ENCODE peak calls at places on chromosomes 3 and 15, in four cellular contexts. X is K562, A is IMR-90, G is keratinocyte. F is an unnamed sample.

GRCh38 chr3:18872466-18872865 is 275.8 kb upstream of the KCNH8 start:
- DNase-seq in X (no peak), A (no peak), G (no peak), F (no peak)

GRCh38 chr3:116140100-116140689 is 305.1 kb downstream of the LSAMP start:
- DNase-seq in X (peak; percentile 14), A (peak; percentile 47), G (no peak), F (peak; percentile 1)

GRCh38 chr3:12308517-12308916 is 19.6 kb downstream of the PPARG start:
- DNase-seq in X (no peak), A (peak; percentile 93), G (peak; percentile 33), F (peak; percentile 49)

GRCh38 chr3:170057550-170057949 is 19.8 kb downstream of the GPR160 start:
- DNase-seq in X (no peak), A (no peak), G (no peak), F (no peak)

GRCh38 chr15:42160110-42160509 is 3.7 kb upstream of the PLA2G4F start:
- DNase-seq in X (no peak), A (no peak), G (no peak), F (no peak)

GRCh38 chr3:59820352-59820934 is 770.6 kb upstream of the CFAP20DC start:
- DNase-seq in X (no peak), A (peak; percentile 61), G (no peak), F (no peak)

GRCh38 chr15:48617619-48618018 is 27.9 kb downstream of the FBN1 start:
- DNase-seq in X (no peak), A (peak; percentile 93), G (no peak), F (peak; percentile 54)

GRCh38 chr3:102354818-102355515 is 79.8 kb upstream of the ZPLD1 start:
- DNase-seq in X (peak; percentile 0), A (peak; percentile 30), G (no peak), F (peak; percentile 51)

GRCh38 chr3:9399746-9400145 is 2.3 kb downstream of the SETD5 start:
- DNase-seq in X (peak; percentile 90), A (peak; percentile 97), G (no peak), F (peak; percentile 81)

GRCh38 chr3:156626104-156626503 is 48.3 kb upstream of the TIPARP start:
- DNase-seq in X (no peak), A (no peak), G (peak; percentile 84), F (no peak)

GRCh38 chr15:98651581-98652220 is 3.4 kb downstream of the IGF1R start:
- DNase-seq in X (no peak), A (peak; percentile 38), G (no peak), F (peak; percentile 53)

GRCh38 chr3:299590-300301 is 103.2 kb downstream of the CHL1 start:
- DNase-seq in X (no peak), A (no peak), G (no peak), F (no peak)

GRCh38 chr3:196778755-196779154 is 39.1 kb downstream of the PAK2 start:
- DNase-seq in X (no peak), A (peak; percentile 74), G (peak; percentile 93), F (peak; percentile 12)

GRCh38 chr15:45395956-45396355 is 17.6 kb upstream of the GATM start:
- DNase-seq in X (no peak), A (no peak), G (no peak), F (no peak)

GRCh38 chr3:127680790-127681189 is 8.0 kb downstream of the ABTB1 start:
- DNase-seq in X (no peak), A (no peak), G (no peak), F (no peak)

GRCh38 chr3:130849111-130849552 is 44.8 kb upstream of the ATP2C1 start:
- DNase-seq in X (peak; percentile 59), A (no peak), G (no peak), F (no peak)

GRCh38 chr3:14377838-14378169 is 24.6 kb upstream of the SLC6A6 start:
- DNase-seq in X (no peak), A (no peak), G (no peak), F (no peak)

GRCh38 chr3:71258526-71258925 is 325.0 kb downstream of the FOXP1 start:
- DNase-seq in X (no peak), A (no peak), G (no peak), F (peak; percentile 77)

GRCh38 chr3:70744536-70744935 is 432.1 kb upstream of the MDFIC2 start:
- DNase-seq in X (no peak), A (no peak), G (no peak), F (peak; percentile 95)

GRCh38 chr3:34183114-34183513 is 384.7 kb downstream of the PDCD6IP start:
- DNase-seq in X (no peak), A (no peak), G (no peak), F (peak; percentile 85)

GRCh38 chr15:95261546-95261945 is 1030.2 kb downstream of the MCTP2 start:
- DNase-seq in X (no peak), A (no peak), G (no peak), F (no peak)

GRCh38 chr3:40333416-40333815 is 23.9 kb downstream of the EIF1B start:
- DNase-seq in X (no peak), A (no peak), G (no peak), F (no peak)

GRCh38 chr3:37375184-37376120 is 201.1 kb upstream of the LRRFIP2 start:
- DNase-seq in X (peak; percentile 14), A (no peak), G (no peak), F (no peak)

GRCh38 chr15:89105147-89105546 is 16.9 kb downstream of the ABHD2 start:
- DNase-seq in X (no peak), A (peak; percentile 99), G (no peak), F (peak; percentile 90)

GRCh38 chr3:42387802-42388651 is 22.4 kb downstream of the LYZL4 start:
- DNase-seq in X (no peak), A (no peak), G (no peak), F (peak; percentile 10)

GRCh38 chr3:132256984-132257383 is 60.2 kb upstream of the ACP3 start:
- DNase-seq in X (peak; percentile 15), A (peak; percentile 56), G (no peak), F (peak; percentile 44)

GRCh38 chr3:17302774-17303173 is 418.0 kb downstream of the PLCL2 start:
- DNase-seq in X (no peak), A (peak; percentile 28), G (no peak), F (peak; percentile 43)

GRCh38 chr3:113952921-113953320 is 5.1 kb downstream of the ZDHHC23 start:
- DNase-seq in X (no peak), A (no peak), G (no peak), F (no peak)

GRCh38 chr3:55750525-55750924 is 263.4 kb upstream of the WNT5A start:
- DNase-seq in X (no peak), A (peak; percentile 87), G (peak; percentile 45), F (no peak)

GRCh38 chr3:71095511-71096305 is 487.8 kb downstream of the FOXP1 start:
- DNase-seq in X (no peak), A (peak; percentile 54), G (no peak), F (no peak)

GRCh38 chr3:117254990-117255389 is 545.4 kb downstream of the TUSC7 start:
- DNase-seq in X (no peak), A (no peak), G (no peak), F (no peak)

GRCh38 chr3:194928831-194929594 is 243.3 kb downstream of the FAM43A start:
- DNase-seq in X (peak; percentile 61), A (no peak), G (no peak), F (no peak)

GRCh38 chr3:194933465-194933864 is 247.8 kb downstream of the FAM43A start:
- DNase-seq in X (no peak), A (no peak), G (no peak), F (no peak)

GRCh38 chr3:194928183-194928736 is 242.6 kb downstream of the FAM43A start:
- DNase-seq in X (no peak), A (peak; percentile 61), G (no peak), F (peak; percentile 18)

GRCh38 chr3:194931366-194931765 is 245.7 kb downstream of the FAM43A start:
- DNase-seq in X (no peak), A (no peak), G (no peak), F (no peak)

GRCh38 chr3:194930439-194931204 is 244.9 kb downstream of the FAM43A start:
- DNase-seq in X (no peak), A (peak; percentile 46), G (no peak), F (peak; percentile 99)
- H3K9me1 ChIP-seq in X (no peaks in the 10 kb centered on the region), A (peaks cover 14% of the 10 kb centered on the region), G (no peaks in the 10 kb centered on the region), F (no peaks in the 10 kb centered on the region)

GRCh38 chr3:159634414-159634813 is 354.2 kb upstream of the IL12A start:
- DNase-seq in X (no peak), A (peak; percentile 64), G (no peak), F (no peak)
- H3K9me1 ChIP-seq in X (no peaks in the 10 kb centered on the region), A (peaks cover 1% of the 10 kb centered on the region), G (no peaks in the 10 kb centered on the region), F (no peaks in the 10 kb centered on the region)

DNA sequence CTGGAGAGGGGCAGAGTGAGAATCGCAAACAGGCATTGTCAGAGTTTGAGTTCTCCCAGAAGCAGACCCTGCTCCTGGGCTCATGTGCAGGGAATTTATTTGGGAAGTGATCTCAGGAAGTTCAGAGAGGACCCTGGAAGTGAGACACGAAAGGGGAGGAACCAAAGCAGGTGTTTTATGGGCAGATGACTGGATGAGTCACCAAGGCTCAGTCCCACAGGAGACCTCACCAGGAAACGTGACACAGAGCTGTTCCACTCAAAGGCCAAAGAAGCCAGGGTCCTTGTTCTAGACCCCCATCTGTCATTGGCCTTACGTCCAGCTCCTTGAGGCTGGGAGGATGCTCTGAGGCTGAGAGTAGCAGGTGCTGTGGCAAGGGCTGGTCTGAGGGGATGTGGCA is 43.4 kb upstream of the SEC22A start:
- DNase-seq in X (no peak), A (no peak), G (no peak), F (peak; percentile 46)
- H3K9me1 ChIP-seq in X (no peaks in the 10 kb centered on the region), A (peaks cover 13% of the 10 kb centered on the region), G (no peaks in the 10 kb centered on the region), F (no peaks in the 10 kb centered on the region)

GRCh38 chr15:70382762-70383458 is 285.2 kb upstream of the TLE3 start:
- DNase-seq in X (no peak), A (no peak), G (no peak), F (no peak)

GRCh38 chr15:70387086-70387485 is 289.4 kb upstream of the TLE3 start:
- DNase-seq in X (no peak), A (no peak), G (no peak), F (no peak)

GRCh38 chr15:70383856-70384255 is 286.1 kb upstream of the TLE3 start:
- DNase-seq in X (no peak), A (no peak), G (no peak), F (no peak)

GRCh38 chr15:70385711-70386110 is 288.0 kb upstream of the TLE3 start:
- DNase-seq in X (no peak), A (no peak), G (no peak), F (no peak)

GRCh38 chr15:70385052-70385451 is 287.3 kb upstream of the TLE3 start:
- DNase-seq in X (no peak), A (no peak), G (no peak), F (no peak)
- H3K9me1 ChIP-seq in X (peaks cover 3% of the 10 kb centered on the region), A (no peaks in the 10 kb centered on the region), G (no peaks in the 10 kb centered on the region), F (no peaks in the 10 kb centered on the region)

F was measured in endothelial cell of umbilical vein.